ENCODE peak calls at places on chromosomes 2 and 18, in seven cellular contexts. H is activated gamma-delta T cell treated with Interleukin-2 at 50 U/mL for 16 hours, J is nephron progenitor cell, S is psoas muscle, N is endothelial cell, Q is activated T-cell treated with anti-CD3 and anti-CD28 coated beads for 48 hours, P is ACHN. W is an unnamed sample.

GRCh38 chr2:31428001-31428418 is 13.5 kb upstream of the XDH start:
- DNase-seq in H (no peak), J (no peak), S (no peak), N (no peak), Q (no peak), P (peak), W (no peak)

GRCh38 chr2:147711031-147711430 is 133.8 kb upstream of the ACVR2A start:
- DNase-seq in H (no peak), J (no peak), S (no peak), N (no peak), Q (no peak), P (no peak), W (no peak)

GRCh38 chr2:160407393-160408204 is 86.0 kb downstream of the RBMS1 start:
- DNase-seq in H (peak), J (peak), S (peak), N (peak), Q (peak), P (peak), W (no peak)

GRCh38 chr2:26982102-26982742 is 11.8 kb downstream of the MAPRE3 start:
- DNase-seq in H (peak), J (no peak), S (peak), N (peak), Q (no peak), P (peak), W (no peak)

GRCh38 chr18:67232406-67232805 is 284.1 kb downstream of the DSEL start:
- DNase-seq in H (no peak), J (no peak), S (no peak), N (no peak), Q (no peak), P (no peak), W (peak)

GRCh38 chr2:127735537-127736399 is 34.5 kb downstream of the SFT2D3 start:
- DNase-seq in H (no peak), J (no peak), S (no peak), N (no peak), Q (no peak), P (peak), W (peak)

GRCh38 chr2:9590635-9591034 is 35.0 kb upstream of the ADAM17 start:
- DNase-seq in H (no peak), J (no peak), S (no peak), N (no peak), Q (no peak), P (no peak), W (no peak)

GRCh38 chr2:27735263-27735904 is 36.1 kb upstream of the MRPL33 start:
- DNase-seq in H (peak), J (peak), S (peak), N (peak), Q (peak), P (peak), W (no peak)

GRCh38 chr2:127157651-127158460 is 50.9 kb upstream of the BIN1 start:
- DNase-seq in H (no peak), J (peak), S (peak), N (peak), Q (no peak), P (no peak), W (no peak)

GRCh38 chr2:74922592-74923227 is 35.7 kb upstream of the POLE4 start:
- DNase-seq in H (no peak), J (no peak), S (no peak), N (no peak), Q (no peak), P (no peak), W (no peak)

GRCh38 chr2:200065477-200065876 is 110.1 kb downstream of the MAIP1 start:
- DNase-seq in H (no peak), J (no peak), S (no peak), N (no peak), Q (no peak), P (no peak), W (no peak)

GRCh38 chr2:219571311-219572236 is at the start of gene OBSL1:
- DNase-seq in H (no peak), J (peak), S (peak), N (peak), Q (no peak), P (peak), W (no peak)

GRCh38 chr2:73257425-73258125 is 23.5 kb downstream of the CCT7 start:
- DNase-seq in H (no peak), J (no peak), S (peak), N (no peak), Q (no peak), P (no peak), W (no peak)

GRCh38 chr2:229084467-229084866 is 186.6 kb downstream of the PID1 start:
- DNase-seq in H (no peak), J (no peak), S (no peak), N (no peak), Q (no peak), P (no peak), W (no peak)

GRCh38 chr2:88198308-88198707 is 28.2 kb downstream of the THNSL2 start:
- DNase-seq in H (no peak), J (no peak), S (no peak), N (no peak), Q (no peak), P (no peak), W (no peak)

GRCh38 chr2:10124538-10125045 is 2.1 kb downstream of the RRM2 start:
- DNase-seq in H (peak), J (peak), S (no peak), N (peak), Q (no peak), P (peak), W (peak)

W was measured in epithelial cell of proximal tubule.